ENCODE peak calls at places on chromosomes 5 and 9, in four cellular contexts. S, M, H and U are unnamed samples.

GRCh38 chr5:169970334-169970733 is 10.0 kb downstream of the INSYN2B start:
- DNase-seq in S (no peak), M (no peak), H (no peak), U (no peak)

GRCh38 chr9:111298831-111299603 is 31.0 kb downstream of the OR2K2 start:
- DNase-seq in S (no peak), H (peak; percentile 45), M (peak; percentile 69), U (no peak)

GRCh38 chr9:134413890-134414731 is 87.9 kb downstream of the RXRA start:
- DNase-seq in S (no peak), H (no peak), M (no peak), U (no peak)

GRCh38 chr5:53418844-53419243 is 61.6 kb upstream of the FST start:
- DNase-seq in H (no peak), M (no peak), S (no peak), U (no peak)

GRCh38 chr5:32562841-32563240 is 22.5 kb upstream of the SUB1 start:
- DNase-seq in M (no peak), H (no peak), S (no peak), U (no peak)

GRCh38 chr9:110021891-110022290 is 186.1 kb downstream of the C9orf152 start:
- DNase-seq in M (no peak), H (no peak), S (no peak), U (no peak)

GRCh38 chr9:136964171-136964689 is 12.2 kb downstream of the LCN12 start:
- DNase-seq in S (no peak), M (no peak), H (no peak), U (no peak)

GRCh38 chr5:126433708-126434107 is 10.5 kb downstream of the GRAMD2B start:
- DNase-seq in H (no peak), M (no peak), S (no peak), U (no peak)

GRCh38 chr9:90099262-90099982 is 494.6 kb downstream of the GADD45G start:
- DNase-seq in S (no peak), M (peak; percentile 35), H (no peak), U (no peak)

GRCh38 chr5:68433921-68434879 is 218.6 kb downstream of the PIK3R1 start:
- DNase-seq in H (peak; percentile 56), M (peak; percentile 48), S (peak; percentile 23), U (peak; percentile 95)

GRCh38 chr9:68577778-68578591 is 37.3 kb upstream of the TMEM252 start:
- DNase-seq in H (no peak), S (no peak), M (no peak), U (no peak)

GRCh38 chr5:33195431-33196128 is 245.2 kb upstream of the TARS1 start:
- DNase-seq in S (no peak), H (no peak), M (no peak), U (no peak)

GRCh38 chr9:105672711-105673234 is 10.5 kb downstream of the TAL2 start:
- DNase-seq in M (no peak), S (no peak), H (no peak), U (no peak)

GRCh38 chr9:89427621-89428221 is 70.2 kb downstream of the SEMA4D start:
- DNase-seq in S (no peak), M (no peak), H (no peak), U (peak; percentile 71)

GRCh38 chr5:74560245-74560644 is 80.3 kb downstream of the ENC1 start:
- DNase-seq in S (no peak), M (no peak), H (no peak), U (no peak)

GRCh38 chr5:84724683-84725082 is 340.0 kb upstream of the EDIL3 start:
- DNase-seq in S (no peak), M (no peak), H (no peak), U (no peak)

GRCh38 chr9:38339496-38339895 is 53.0 kb upstream of the ALDH1B1 start:
- DNase-seq in S (no peak), H (no peak), M (no peak), U (no peak)

DNA sequence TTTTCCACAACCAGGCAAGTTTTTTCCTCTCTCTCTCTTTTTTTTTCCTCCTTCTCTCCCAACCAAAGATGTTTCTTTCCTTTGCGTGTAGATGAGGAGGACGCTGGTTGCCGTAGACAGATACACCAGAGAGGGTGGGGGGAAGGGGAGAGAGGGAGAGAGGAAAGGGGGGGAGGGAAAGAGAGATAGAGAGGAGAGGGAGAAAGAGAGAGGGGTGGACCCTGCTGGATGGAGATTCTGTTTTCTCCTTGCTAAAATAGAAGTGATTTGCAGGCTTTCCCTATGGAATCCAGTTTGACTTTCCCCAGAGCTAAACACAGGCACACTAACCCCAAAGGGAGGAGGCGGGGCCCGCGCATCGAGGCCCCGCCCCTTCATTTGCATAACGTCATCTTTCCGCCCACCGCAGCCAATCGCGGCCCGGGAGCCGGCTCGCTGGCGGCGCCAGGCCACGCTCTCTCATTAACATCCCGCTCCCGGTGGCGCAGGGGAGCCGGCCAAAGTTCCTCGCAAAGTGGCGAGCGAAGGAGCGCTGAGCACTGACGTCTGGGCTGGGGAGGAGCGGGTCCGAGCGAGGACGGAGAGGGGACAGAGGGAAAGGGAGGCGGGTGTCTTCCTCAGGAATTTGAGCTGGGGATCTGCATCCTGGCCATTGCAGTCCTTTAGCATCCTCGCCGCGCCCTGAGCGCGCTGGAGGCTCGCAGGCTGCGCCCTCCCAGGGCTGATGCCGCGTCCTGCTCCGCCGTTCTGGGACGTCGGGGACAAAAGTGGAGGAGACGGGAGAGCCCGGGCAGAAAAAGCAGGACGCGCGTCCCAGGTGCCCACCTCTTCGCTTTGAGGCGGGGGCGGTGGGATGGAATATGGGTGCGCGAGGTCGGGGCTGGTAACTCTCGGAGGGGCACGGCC is 559 bp upstream of the EBF1 start:
- DNase-seq in M (peak; percentile 91), H (peak; percentile 97), S (peak; percentile 75), U (peak; percentile 95)
- TF ChIP-seq POLR2A in M (peak; percentile 90), H (peak; percentile 96), S (no peak), U (peak; percentile 79)

GRCh38 chr5:139958749-139959148 is 84.3 kb downstream of the NRG2 start:
- DNase-seq in S (no peak), H (no peak), M (no peak), U (no peak)
- TF ChIP-seq POLR2A in S (no peak), H (no peak), M (no peak), U (no peak)

GRCh38 chr9:114198249-114199040 is 43.1 kb downstream of the COL27A1 start:
- DNase-seq in S (no peak), M (no peak), H (no peak), U (no peak)

GRCh38 chr9:114192539-114192938 is 37.2 kb downstream of the COL27A1 start:
- DNase-seq in H (no peak), S (no peak), M (no peak), U (no peak)

GRCh38 chr9:114196924-114197570 is 41.7 kb downstream of the COL27A1 start:
- DNase-seq in S (no peak), H (no peak), M (no peak), U (no peak)

GRCh38 chr9:114193090-114193489 is 37.8 kb downstream of the COL27A1 start:
- DNase-seq in S (no peak), M (no peak), H (no peak), U (no peak)

DNA sequence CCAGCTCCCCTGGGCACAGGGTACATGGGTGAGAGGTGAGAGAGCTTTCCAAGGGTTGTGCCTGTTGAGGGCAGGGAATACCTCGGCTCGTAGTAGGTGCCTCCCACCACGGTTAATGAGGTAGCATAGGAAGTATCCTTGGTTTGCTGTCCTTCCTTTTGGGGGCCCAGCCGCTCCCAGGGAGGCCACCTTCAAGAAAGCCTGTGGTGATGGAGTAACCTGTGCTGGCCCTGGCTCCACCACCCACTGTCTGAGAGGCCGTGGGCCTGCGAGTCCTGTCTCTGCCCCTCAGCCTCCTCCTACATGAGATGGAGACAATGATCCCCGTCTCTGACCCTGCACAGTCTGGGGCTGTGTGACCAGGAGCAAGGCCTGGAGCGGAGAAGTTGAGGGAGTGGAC is 40.8 kb downstream of the COL27A1 start:
- DNase-seq in S (no peak), H (no peak), M (no peak), U (no peak)
- TF ChIP-seq POLR2A in S (no peak), H (no peak), M (no peak), U (no peak)

DNA sequence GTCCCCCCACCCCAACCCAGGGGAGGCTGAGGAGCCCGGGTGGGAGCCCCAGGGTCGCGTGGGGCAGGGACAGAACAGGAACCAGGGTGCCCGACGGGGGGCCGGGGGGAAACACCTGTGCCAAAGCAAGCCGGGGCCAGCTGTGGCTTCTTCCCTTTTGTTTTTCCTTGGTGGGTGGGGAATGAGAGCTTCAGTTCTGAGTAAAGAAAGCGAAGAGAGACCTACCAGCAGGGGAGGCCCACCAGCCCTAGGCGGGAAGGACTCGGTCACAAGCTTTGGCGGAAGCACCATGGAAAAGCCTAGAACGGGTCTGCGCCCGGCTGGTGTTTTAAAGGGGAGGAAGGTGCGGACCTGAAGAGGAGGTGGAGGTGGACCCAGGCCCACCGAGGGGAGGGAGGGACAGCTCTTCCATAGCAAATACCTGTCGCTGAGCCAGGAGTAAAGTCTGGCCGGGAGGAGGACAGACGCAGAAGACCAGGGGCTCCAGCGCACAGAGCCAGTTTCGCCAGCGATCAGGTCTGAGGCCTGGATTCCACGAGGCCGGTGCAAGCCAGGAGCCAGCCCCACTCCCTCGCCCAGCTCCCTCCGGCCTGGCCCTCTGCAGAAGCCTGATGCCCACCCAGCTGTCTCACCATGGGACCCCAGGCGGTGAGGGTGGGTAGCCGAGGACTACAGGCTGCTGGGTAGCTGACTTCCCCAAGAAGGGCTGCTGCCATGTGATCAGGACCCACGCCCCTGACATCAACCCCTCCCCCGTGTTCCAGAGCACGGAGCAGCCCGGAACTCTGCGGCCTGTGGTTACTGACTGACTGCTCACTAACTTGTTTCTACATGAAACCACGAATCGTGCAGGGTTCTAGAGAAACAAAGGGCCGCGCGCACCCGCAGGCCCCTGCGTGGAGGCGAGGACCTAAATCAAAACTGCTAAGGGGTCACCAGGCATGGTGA is 849 bp upstream of the MGAT1 start:
- DNase-seq in H (peak; percentile 68), S (no peak), M (peak; percentile 80), U (peak; percentile 98)
- TF ChIP-seq POLR2A in H (no peak), S (no peak), M (no peak), U (peak; percentile 68)

DNA sequence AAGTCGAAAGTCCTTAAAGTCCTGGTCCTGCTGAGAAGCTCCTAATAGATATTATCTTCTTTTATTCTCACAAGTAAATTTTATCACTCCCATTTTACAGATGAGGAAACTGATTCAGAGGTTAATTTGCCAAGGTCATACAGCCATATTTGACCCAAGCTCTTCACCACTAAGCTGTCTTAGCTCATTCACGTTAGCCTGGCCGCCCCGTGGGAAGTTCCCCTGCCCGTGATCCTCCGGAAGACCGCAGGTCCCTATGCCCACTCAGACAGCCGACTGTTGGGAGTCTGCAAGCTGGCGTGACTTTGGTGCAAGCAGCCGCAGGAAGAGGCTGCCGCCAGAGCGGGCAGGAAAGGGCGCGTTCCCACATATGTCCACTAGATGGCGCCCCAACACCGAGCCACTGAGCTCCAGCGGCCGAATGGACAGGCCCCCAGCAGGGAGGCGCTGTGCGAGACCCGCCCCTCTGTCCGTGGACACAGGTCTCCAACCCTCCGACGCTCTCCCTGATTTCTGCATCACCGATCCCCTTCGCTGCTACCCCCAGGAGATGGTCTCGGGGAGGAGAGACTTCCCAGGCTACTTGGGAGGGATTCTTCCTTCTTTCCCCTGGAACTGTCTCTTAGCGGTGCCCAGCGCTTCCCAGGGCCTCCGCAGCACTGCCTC is 10.0 kb upstream of the ARAP3 start:
- DNase-seq in H (peak; percentile 90), M (peak; percentile 91), S (no peak), U (peak; percentile 97)
- TF ChIP-seq POLR2A in H (no peak), M (no peak), S (no peak), U (no peak)

GRCh38 chr5:59036274-59036961 is 453.5 kb downstream of the RAB3C start:
- DNase-seq in H (no peak), S (no peak), M (no peak), U (no peak)
- TF ChIP-seq POLR2A in H (no peak), S (no peak), M (no peak), U (no peak)

GRCh38 chr9:72947987-72948465 is 4.8 kb downstream of the ALDH1A1 start:
- DNase-seq in H (no peak), M (no peak), S (no peak), U (no peak)
- TF ChIP-seq POLR2A in H (no peak), M (no peak), S (no peak), U (no peak)